ENCODE peak calls at places on chromosomes 4 and X, in seven cellular contexts. One of them, this sample, is unnamed. For H3K27me3 and H3K4me1, the result is how much of the 10 kb centered on the place peaks cover.

GRCh38 chr4:174037631-174038030 is 245.8 kb downstream of the FBXO8 start:
- DNase-seq in effector memory CD4-positive, alpha-beta T cell: no peak
- DNase-seq in sigmoid colon: no peak
- DNase-seq in ovary: no peak
- DNase-seq in naive thymus-derived CD4-positive, alpha-beta T cell: no peak
- DNase-seq in left ventricle myocardium inferior: no peak
- DNase-seq in stomach: no peak
- DNase-seq in this sample: no peak

GRCh38 chr4:7194251-7195137 is 2.2 kb downstream of the SORCS2 start:
- DNase-seq in sigmoid colon: peak
- DNase-seq in effector memory CD4-positive, alpha-beta T cell: no peak
- DNase-seq in stomach: no peak
- DNase-seq in ovary: peak
- DNase-seq in naive thymus-derived CD4-positive, alpha-beta T cell: no peak
- DNase-seq in left ventricle myocardium inferior: peak
- DNase-seq in this sample: no peak

GRCh38 chr4:16588170-16588569 is 310.3 kb downstream of the LDB2 start:
- DNase-seq in ovary: no peak
- DNase-seq in naive thymus-derived CD4-positive, alpha-beta T cell: no peak
- DNase-seq in stomach: no peak
- DNase-seq in sigmoid colon: no peak
- DNase-seq in left ventricle myocardium inferior: no peak
- DNase-seq in effector memory CD4-positive, alpha-beta T cell: no peak
- DNase-seq in this sample: no peak

GRCh38 chr4:80206541-80207171 is 9.4 kb downstream of the PRDM8 start:
- DNase-seq in left ventricle myocardium inferior: peak
- DNase-seq in sigmoid colon: peak
- DNase-seq in effector memory CD4-positive, alpha-beta T cell: no peak
- DNase-seq in ovary: no peak
- DNase-seq in naive thymus-derived CD4-positive, alpha-beta T cell: no peak
- DNase-seq in stomach: no peak
- DNase-seq in this sample: no peak

GRCh38 chrX:23982891-23983290 is 44.1 kb downstream of the KLHL15 start:
- DNase-seq in naive thymus-derived CD4-positive, alpha-beta T cell: no peak
- DNase-seq in sigmoid colon: no peak
- DNase-seq in effector memory CD4-positive, alpha-beta T cell: no peak
- DNase-seq in ovary: no peak
- DNase-seq in stomach: no peak
- DNase-seq in left ventricle myocardium inferior: no peak
- DNase-seq in this sample: no peak

GRCh38 chr4:122758033-122758432 is 25.5 kb downstream of the BBS12 start:
- DNase-seq in left ventricle myocardium inferior: no peak
- DNase-seq in effector memory CD4-positive, alpha-beta T cell: no peak
- DNase-seq in stomach: no peak
- DNase-seq in naive thymus-derived CD4-positive, alpha-beta T cell: no peak
- DNase-seq in sigmoid colon: no peak
- DNase-seq in ovary: no peak
- DNase-seq in this sample: no peak

GRCh38 chr4:7043521-7044414 is 596 bp downstream of the TADA2B start:
- DNase-seq in sigmoid colon: peak
- DNase-seq in naive thymus-derived CD4-positive, alpha-beta T cell: peak
- DNase-seq in effector memory CD4-positive, alpha-beta T cell: peak
- DNase-seq in left ventricle myocardium inferior: peak
- DNase-seq in stomach: peak
- DNase-seq in ovary: peak
- DNase-seq in this sample: peak

GRCh38 chr4:159296061-159296460 is 193.2 kb downstream of the RAPGEF2 start:
- DNase-seq in ovary: no peak
- DNase-seq in left ventricle myocardium inferior: no peak
- DNase-seq in naive thymus-derived CD4-positive, alpha-beta T cell: no peak
- DNase-seq in effector memory CD4-positive, alpha-beta T cell: no peak
- DNase-seq in sigmoid colon: no peak
- DNase-seq in stomach: no peak
- DNase-seq in this sample: no peak

GRCh38 chr4:8698341-8699062 is 105.9 kb downstream of the CPZ start:
- DNase-seq in effector memory CD4-positive, alpha-beta T cell: no peak
- DNase-seq in stomach: peak
- DNase-seq in ovary: peak
- DNase-seq in naive thymus-derived CD4-positive, alpha-beta T cell: no peak
- DNase-seq in left ventricle myocardium inferior: no peak
- DNase-seq in sigmoid colon: peak
- DNase-seq in this sample: no peak

GRCh38 chrX:13747836-13748235 is 13.3 kb downstream of the OFD1 start:
- DNase-seq in naive thymus-derived CD4-positive, alpha-beta T cell: no peak
- DNase-seq in effector memory CD4-positive, alpha-beta T cell: no peak
- DNase-seq in stomach: peak
- DNase-seq in sigmoid colon: no peak
- DNase-seq in left ventricle myocardium inferior: peak
- DNase-seq in ovary: peak
- DNase-seq in this sample: peak

GRCh38 chrX:115204040-115204439 is 14.8 kb downstream of the RBMXL3 start:
- DNase-seq in stomach: no peak
- DNase-seq in sigmoid colon: no peak
- DNase-seq in effector memory CD4-positive, alpha-beta T cell: no peak
- DNase-seq in naive thymus-derived CD4-positive, alpha-beta T cell: no peak
- DNase-seq in ovary: no peak
- DNase-seq in left ventricle myocardium inferior: no peak
- DNase-seq in this sample: no peak

GRCh38 chr4:36251983-36252382 is 7.7 kb upstream of the ARAP2 start:
- DNase-seq in naive thymus-derived CD4-positive, alpha-beta T cell: no peak
- DNase-seq in left ventricle myocardium inferior: no peak
- DNase-seq in ovary: no peak
- DNase-seq in stomach: no peak
- DNase-seq in sigmoid colon: no peak
- DNase-seq in effector memory CD4-positive, alpha-beta T cell: no peak
- DNase-seq in this sample: no peak

GRCh38 chrX:261167-261857 is 19.9 kb upstream of the PLCXD1 start:
- DNase-seq in naive thymus-derived CD4-positive, alpha-beta T cell: no peak
- DNase-seq in stomach: peak
- DNase-seq in sigmoid colon: peak
- DNase-seq in left ventricle myocardium inferior: no peak
- DNase-seq in ovary: no peak
- DNase-seq in effector memory CD4-positive, alpha-beta T cell: no peak
- DNase-seq in this sample: no peak

GRCh38 chr4:107258359-107258758 is 222.2 kb upstream of the DKK2 start:
- DNase-seq in sigmoid colon: no peak
- DNase-seq in naive thymus-derived CD4-positive, alpha-beta T cell: no peak
- DNase-seq in stomach: no peak
- DNase-seq in effector memory CD4-positive, alpha-beta T cell: no peak
- DNase-seq in ovary: no peak
- DNase-seq in left ventricle myocardium inferior: no peak
- DNase-seq in this sample: no peak

DNA sequence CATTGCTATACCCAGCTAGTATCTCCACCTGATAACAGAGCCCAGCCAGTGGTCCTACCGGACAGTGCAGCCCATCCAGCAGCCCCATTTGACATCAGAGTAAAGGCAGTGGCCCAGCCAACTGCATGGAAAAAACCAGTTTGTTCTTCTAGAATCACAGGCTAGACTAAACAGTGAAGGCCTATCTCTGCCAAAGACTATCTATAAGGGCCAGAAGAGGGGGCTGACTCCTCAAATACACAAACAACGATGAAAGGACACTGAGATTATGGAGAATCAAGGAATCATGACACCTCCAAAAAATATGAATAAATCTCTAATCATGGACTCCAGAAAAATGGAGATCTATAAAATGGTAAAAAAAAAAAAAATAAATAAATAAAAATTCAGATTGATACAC is 546.4 kb upstream of the HTR2C start:
- DNase-seq in naive thymus-derived CD4-positive, alpha-beta T cell: no peak
- DNase-seq in stomach: no peak
- DNase-seq in ovary: no peak
- DNase-seq in effector memory CD4-positive, alpha-beta T cell: no peak
- DNase-seq in left ventricle myocardium inferior: no peak
- DNase-seq in sigmoid colon: no peak
- DNase-seq in this sample: no peak
- H3K27me3 ChIP-seq in naive thymus-derived CD4-positive, alpha-beta T cell: under half
- H3K27me3 ChIP-seq in stomach: under half
- H3K27me3 ChIP-seq in ovary: under half
- H3K27me3 ChIP-seq in effector memory CD4-positive, alpha-beta T cell: under half
- H3K27me3 ChIP-seq in left ventricle myocardium inferior: under half
- H3K27me3 ChIP-seq in sigmoid colon: under half
- H3K27me3 ChIP-seq in this sample: under half

GRCh38 chr4:10117424-10118354 is 1.1 kb upstream of the WDR1 start:
- DNase-seq in left ventricle myocardium inferior: no peak
- DNase-seq in naive thymus-derived CD4-positive, alpha-beta T cell: no peak
- DNase-seq in ovary: peak
- DNase-seq in sigmoid colon: peak
- DNase-seq in effector memory CD4-positive, alpha-beta T cell: no peak
- DNase-seq in stomach: no peak
- DNase-seq in this sample: peak
- H3K4me1 ChIP-seq in left ventricle myocardium inferior: under half
- H3K4me1 ChIP-seq in naive thymus-derived CD4-positive, alpha-beta T cell: half or more
- H3K4me1 ChIP-seq in ovary: under half
- H3K4me1 ChIP-seq in sigmoid colon: half or more
- H3K4me1 ChIP-seq in effector memory CD4-positive, alpha-beta T cell: under half
- H3K4me1 ChIP-seq in stomach: half or more
- H3K4me1 ChIP-seq in this sample: half or more

GRCh38 chr4:153115322-153116100 is 88.7 kb upstream of the TRIM2 start:
- DNase-seq in ovary: no peak
- DNase-seq in naive thymus-derived CD4-positive, alpha-beta T cell: no peak
- DNase-seq in stomach: peak
- DNase-seq in left ventricle myocardium inferior: no peak
- DNase-seq in sigmoid colon: no peak
- DNase-seq in effector memory CD4-positive, alpha-beta T cell: peak
- DNase-seq in this sample: peak
- H3K27me3 ChIP-seq in ovary: under half
- H3K27me3 ChIP-seq in naive thymus-derived CD4-positive, alpha-beta T cell: under half
- H3K27me3 ChIP-seq in stomach: under half
- H3K27me3 ChIP-seq in left ventricle myocardium inferior: under half
- H3K27me3 ChIP-seq in sigmoid colon: under half
- H3K27me3 ChIP-seq in effector memory CD4-positive, alpha-beta T cell: under half
- H3K27me3 ChIP-seq in this sample: under half

DNA sequence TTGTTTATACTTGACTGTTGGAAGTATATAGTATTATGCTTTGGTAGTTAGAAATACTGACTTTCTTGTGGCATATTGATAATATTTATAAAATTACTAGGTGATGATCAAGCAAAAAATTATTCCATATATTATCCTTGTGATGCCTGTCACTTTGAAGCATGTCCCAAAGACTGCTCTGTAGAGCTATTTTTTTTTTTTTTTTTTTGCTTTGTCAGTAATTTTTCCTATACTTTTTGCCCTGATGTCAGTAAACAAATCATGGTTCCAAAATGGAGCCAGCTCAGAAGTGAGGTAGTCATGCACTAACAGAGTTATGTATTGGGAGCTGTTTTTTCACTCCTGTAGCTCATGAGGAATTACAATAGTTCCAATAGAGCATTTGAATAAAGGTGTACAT is 11.2 kb downstream of the WWC2 start:
- DNase-seq in stomach: no peak
- DNase-seq in left ventricle myocardium inferior: no peak
- DNase-seq in effector memory CD4-positive, alpha-beta T cell: no peak
- DNase-seq in sigmoid colon: no peak
- DNase-seq in naive thymus-derived CD4-positive, alpha-beta T cell: no peak
- DNase-seq in ovary: no peak
- DNase-seq in this sample: no peak
- H3K4me1 ChIP-seq in stomach: under half
- H3K4me1 ChIP-seq in left ventricle myocardium inferior: under half
- H3K4me1 ChIP-seq in effector memory CD4-positive, alpha-beta T cell: under half
- H3K4me1 ChIP-seq in sigmoid colon: under half
- H3K4me1 ChIP-seq in naive thymus-derived CD4-positive, alpha-beta T cell: under half
- H3K4me1 ChIP-seq in ovary: under half
- H3K4me1 ChIP-seq in this sample: under half

GRCh38 chrX:41750720-41751119 is 26.7 kb downstream of the GPR82 start:
- DNase-seq in naive thymus-derived CD4-positive, alpha-beta T cell: no peak
- DNase-seq in effector memory CD4-positive, alpha-beta T cell: no peak
- DNase-seq in left ventricle myocardium inferior: no peak
- DNase-seq in sigmoid colon: no peak
- DNase-seq in ovary: no peak
- DNase-seq in stomach: no peak
- DNase-seq in this sample: no peak
- H3K27me3 ChIP-seq in naive thymus-derived CD4-positive, alpha-beta T cell: under half
- H3K27me3 ChIP-seq in effector memory CD4-positive, alpha-beta T cell: under half
- H3K27me3 ChIP-seq in left ventricle myocardium inferior: under half
- H3K27me3 ChIP-seq in sigmoid colon: under half
- H3K27me3 ChIP-seq in ovary: under half
- H3K27me3 ChIP-seq in stomach: under half
- H3K27me3 ChIP-seq in this sample: under half

GRCh38 chr4:38615847-38616246 is 48.2 kb upstream of the KLF3 start:
- DNase-seq in effector memory CD4-positive, alpha-beta T cell: no peak
- DNase-seq in sigmoid colon: no peak
- DNase-seq in naive thymus-derived CD4-positive, alpha-beta T cell: no peak
- DNase-seq in stomach: peak
- DNase-seq in left ventricle myocardium inferior: no peak
- DNase-seq in ovary: no peak
- DNase-seq in this sample: no peak
- H3K4me1 ChIP-seq in effector memory CD4-positive, alpha-beta T cell: under half
- H3K4me1 ChIP-seq in sigmoid colon: under half
- H3K4me1 ChIP-seq in naive thymus-derived CD4-positive, alpha-beta T cell: under half
- H3K4me1 ChIP-seq in stomach: half or more
- H3K4me1 ChIP-seq in left ventricle myocardium inferior: under half
- H3K4me1 ChIP-seq in ovary: under half
- H3K4me1 ChIP-seq in this sample: under half

DNA sequence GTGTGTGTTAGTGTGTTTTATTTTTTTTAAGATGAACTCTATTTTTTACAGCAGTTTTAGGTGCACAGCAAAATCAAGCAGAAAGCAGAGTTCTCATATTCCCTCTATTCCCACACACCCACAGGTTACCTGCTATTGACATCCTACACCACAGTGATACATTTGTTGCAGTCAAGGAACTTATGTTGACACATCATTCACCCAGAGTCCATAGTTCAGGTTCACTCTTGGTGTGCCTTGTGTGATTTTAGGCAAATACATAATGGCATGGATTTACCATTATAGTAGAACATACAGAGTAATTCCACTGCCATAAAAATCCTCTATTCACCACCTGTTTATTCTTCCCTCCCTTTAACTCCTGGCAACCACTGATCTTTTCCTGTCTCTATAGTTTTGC is 28.7 kb downstream of the DIAPH2 start:
- DNase-seq in naive thymus-derived CD4-positive, alpha-beta T cell: no peak
- DNase-seq in ovary: no peak
- DNase-seq in sigmoid colon: no peak
- DNase-seq in effector memory CD4-positive, alpha-beta T cell: no peak
- DNase-seq in left ventricle myocardium inferior: no peak
- DNase-seq in stomach: no peak
- DNase-seq in this sample: no peak
- H3K27me3 ChIP-seq in naive thymus-derived CD4-positive, alpha-beta T cell: under half
- H3K27me3 ChIP-seq in ovary: under half
- H3K27me3 ChIP-seq in sigmoid colon: under half
- H3K27me3 ChIP-seq in effector memory CD4-positive, alpha-beta T cell: under half
- H3K27me3 ChIP-seq in left ventricle myocardium inferior: under half
- H3K27me3 ChIP-seq in stomach: under half
- H3K27me3 ChIP-seq in this sample: under half

This sample was measured in CD8-positive, alpha-beta memory T cell.